ENCODE peak calls at places on chromosomes 11 and 22, in ten cellular contexts. U is MM.1S; H is pancreas; M is D721Med; S is CD4-positive, alpha-beta T cell; A is cardiac fibroblast; X is astrocyte of the cerebellum; J is stomach; G is glutamatergic neuron; V is OCI-LY7. P is an unnamed sample.

GRCh38 chr22:20146777-20147176 is 4.1 kb downstream of the CCDC188 start:
- DNase-seq in U (no peak), H (no peak), M (no peak), S (no peak), A (no peak), X (no peak), J (no peak), G (no peak), V (no peak), P (peak)

GRCh38 chr11:117825538-117826359 is 1.2 kb upstream of the FXYD2 start:
- DNase-seq in U (no peak), H (peak), M (no peak), S (no peak), A (no peak), X (no peak), J (peak), G (no peak), V (no peak), P (no peak)

GRCh38 chr11:267491-267994 is 10.7 kb upstream of the NLRP6 start:
- DNase-seq in U (peak), H (no peak), M (no peak), S (peak), A (no peak), X (no peak), J (peak), G (no peak), V (peak), P (peak)

GRCh38 chr11:110296226-110297081 is at the start of gene RDX:
- DNase-seq in U (peak), H (peak), M (peak), S (peak), A (peak), X (peak), J (peak), G (peak), V (peak), P (peak)

GRCh38 chr11:11107081-11107480 is 246.0 kb downstream of the CSNK2A3 start:
- DNase-seq in U (no peak), H (no peak), M (no peak), S (no peak), A (no peak), X (no peak), J (no peak), G (no peak), V (no peak), P (no peak)

GRCh38 chr11:2816517-2816916 is 69.1 kb downstream of the CDKN1C start:
- DNase-seq in U (no peak), H (peak), M (no peak), S (no peak), A (no peak), X (no peak), J (no peak), G (no peak), V (no peak), P (no peak)

GRCh38 chr22:30947163-30947820 is 21.3 kb downstream of the MORC2 start:
- DNase-seq in U (no peak), H (no peak), M (no peak), S (no peak), A (peak), X (no peak), J (no peak), G (peak), V (no peak), P (no peak)

GRCh38 chr11:46858920-46859531 is 12.9 kb upstream of the CKAP5 start:
- DNase-seq in U (no peak), H (no peak), M (no peak), S (no peak), A (no peak), X (no peak), J (no peak), G (no peak), V (no peak), P (no peak)

GRCh38 chr11:128503231-128503991 is 83.9 kb downstream of the ETS1 start:
- DNase-seq in U (no peak), H (no peak), M (no peak), S (peak), A (peak), X (no peak), J (no peak), G (no peak), V (no peak), P (no peak)

GRCh38 chr11:91310085-91310484 is 914.5 kb upstream of the FAT3 start:
- DNase-seq in U (no peak), H (no peak), M (no peak), S (no peak), A (no peak), X (no peak), J (no peak), G (no peak), V (no peak), P (no peak)

GRCh38 chr22:39658806-39659463 is 88.4 kb downstream of the CACNA1I start:
- DNase-seq in U (no peak), H (peak), M (no peak), S (no peak), A (no peak), X (no peak), J (no peak), G (no peak), V (no peak), P (no peak)

GRCh38 chr11:121416909-121417567 is 35.1 kb upstream of the SORL1 start:
- DNase-seq in U (no peak), H (peak), M (no peak), S (peak), A (peak), X (peak), J (peak), G (no peak), V (peak), P (peak)

GRCh38 chr22:42446151-42446550 is 13.9 kb upstream of the NFAM1 start:
- DNase-seq in U (no peak), H (no peak), M (no peak), S (no peak), A (no peak), X (no peak), J (no peak), G (no peak), V (no peak), P (no peak)

GRCh38 chr22:42440728-42441127 is 8.5 kb upstream of the NFAM1 start:
- DNase-seq in U (no peak), H (no peak), M (no peak), S (no peak), A (no peak), X (no peak), J (no peak), G (no peak), V (no peak), P (no peak)

GRCh38 chr22:42442746-42443145 is 10.5 kb upstream of the NFAM1 start:
- DNase-seq in U (no peak), H (no peak), M (no peak), S (no peak), A (no peak), X (no peak), J (no peak), G (no peak), V (no peak), P (no peak)

GRCh38 chr22:42443240-42444059 is 11.2 kb upstream of the NFAM1 start:
- DNase-seq in U (no peak), H (no peak), M (no peak), S (no peak), A (peak), X (no peak), J (no peak), G (no peak), V (peak), P (no peak)

GRCh38 chr22:42444060-42444904 is 12.1 kb upstream of the NFAM1 start:
- DNase-seq in U (peak), H (peak), M (peak), S (peak), A (peak), X (peak), J (peak), G (peak), V (peak), P (peak)
- TF ChIP-seq CTCF in U (peak), H (peak), M (peak), S (peak), A (peak), X (peak), J (peak), G (peak), V (peak), P (peak)

GRCh38 chr11:115462004-115462541 is 42.1 kb downstream of the CADM1 start:
- DNase-seq in U (no peak), H (no peak), M (no peak), S (no peak), A (no peak), X (no peak), J (no peak), G (no peak), V (no peak), P (no peak)
- TF ChIP-seq CTCF in U (no peak), H (no peak), M (no peak), S (no peak), A (no peak), X (peak), J (no peak), G (no peak), V (no peak), P (no peak)

GRCh38 chr22:32333141-32333768 is 24.4 kb upstream of the RFPL3 start:
- DNase-seq in U (no peak), H (no peak), M (no peak), S (no peak), A (no peak), X (no peak), J (peak), G (no peak), V (no peak), P (no peak)

GRCh38 chr22:32334640-32335365 is 22.9 kb upstream of the RFPL3 start:
- DNase-seq in U (no peak), H (no peak), M (no peak), S (no peak), A (no peak), X (no peak), J (peak), G (no peak), V (no peak), P (no peak)

GRCh38 chr22:32333769-32334639 is 23.7 kb upstream of the RFPL3 start:
- DNase-seq in U (no peak), H (no peak), M (no peak), S (no peak), A (no peak), X (no peak), J (no peak), G (no peak), V (no peak), P (no peak)

GRCh38 chr22:32331236-32331917 is 26.3 kb upstream of the RFPL3 start:
- DNase-seq in U (no peak), H (no peak), M (no peak), S (no peak), A (no peak), X (no peak), J (peak), G (no peak), V (no peak), P (no peak)

DNA sequence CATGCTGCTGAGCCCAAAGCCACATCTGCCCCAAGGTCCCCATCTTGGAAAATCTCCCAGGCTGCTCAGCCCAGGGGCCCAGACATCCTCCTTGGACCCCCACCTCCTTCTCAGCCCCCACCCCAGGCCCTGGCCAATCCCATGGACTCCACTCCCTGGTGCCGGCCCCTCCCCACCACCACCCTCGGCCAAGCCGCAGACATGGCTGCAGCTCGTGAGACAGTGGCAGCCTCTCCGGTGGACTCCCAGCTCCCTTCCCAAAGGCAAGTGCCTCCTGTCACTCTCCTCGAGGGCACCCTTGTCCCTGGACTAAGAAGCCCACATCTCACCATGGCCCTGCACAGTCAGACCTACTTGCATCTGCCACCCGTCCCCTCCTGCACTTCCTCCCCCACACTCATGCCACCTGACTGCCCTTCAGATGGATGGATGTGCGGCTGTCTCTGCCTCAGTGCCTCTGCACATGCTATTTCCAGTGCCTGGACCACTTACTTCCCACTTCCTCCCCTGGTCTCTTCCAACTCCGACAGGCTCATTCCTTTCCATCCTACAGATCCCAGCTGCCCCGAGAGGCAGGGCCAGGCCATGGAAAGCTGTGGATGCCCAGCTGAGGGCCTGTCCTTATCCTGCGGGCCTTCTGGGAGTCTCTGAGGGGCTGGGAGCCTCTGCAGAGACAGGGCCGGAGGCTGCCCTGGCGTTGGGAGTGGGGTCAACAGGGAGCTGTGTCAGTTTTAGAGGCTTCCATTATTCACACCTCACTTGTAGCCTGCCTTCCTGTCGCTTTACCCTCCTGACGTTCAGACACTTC is 25.5 kb upstream of the RFPL3 start:
- DNase-seq in U (no peak), H (no peak), M (no peak), S (no peak), A (no peak), X (no peak), J (peak), G (no peak), V (no peak), P (no peak)
- TF ChIP-seq CTCF in U (no peak), H (no peak), M (no peak), S (no peak), A (no peak), X (no peak), J (no peak), G (no peak), V (no peak), P (no peak)

GRCh38 chr22:48513929-48514328 is 1313.7 kb downstream of the BRD1 start:
- DNase-seq in U (no peak), H (no peak), M (no peak), S (no peak), A (no peak), X (no peak), J (no peak), G (no peak), V (no peak), P (no peak)

GRCh38 chr22:48515571-48516200 is 1312.0 kb downstream of the BRD1 start:
- DNase-seq in U (no peak), H (peak), M (no peak), S (no peak), A (no peak), X (no peak), J (no peak), G (no peak), V (no peak), P (no peak)

GRCh38 chr22:48511781-48512327 is 1315.8 kb downstream of the BRD1 start:
- DNase-seq in U (no peak), H (peak), M (no peak), S (no peak), A (no peak), X (no peak), J (no peak), G (no peak), V (no peak), P (no peak)

GRCh38 chr22:48511211-48511610 is 1316.5 kb downstream of the BRD1 start:
- DNase-seq in U (no peak), H (no peak), M (no peak), S (no peak), A (no peak), X (no peak), J (no peak), G (no peak), V (no peak), P (no peak)

GRCh38 chr22:48513446-48513845 is 1314.2 kb downstream of the BRD1 start:
- DNase-seq in U (no peak), H (no peak), M (no peak), S (no peak), A (no peak), X (no peak), J (no peak), G (no peak), V (no peak), P (no peak)
- TF ChIP-seq CTCF in U (no peak), H (no peak), M (no peak), S (no peak), A (no peak), X (no peak), J (no peak), G (no peak), V (no peak), P (no peak)

DNA sequence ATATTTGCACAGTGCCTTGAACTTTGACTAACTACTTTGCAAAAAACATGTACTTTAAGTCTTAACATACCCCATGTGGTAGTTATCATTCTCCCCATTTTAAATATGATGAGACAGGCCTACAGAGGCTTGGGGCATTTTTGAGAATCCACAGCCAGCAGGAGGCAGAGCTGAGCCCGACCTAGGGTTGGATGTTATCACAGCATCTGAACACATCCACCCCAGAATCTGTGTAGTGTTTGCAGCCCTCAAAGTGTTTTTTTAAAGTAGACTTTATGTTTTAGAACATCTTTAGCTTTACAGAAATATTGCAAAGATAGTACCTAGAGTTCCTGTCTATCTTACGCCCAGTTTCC is 17.6 kb downstream of the OTOG start:
- DNase-seq in U (no peak), H (no peak), M (no peak), S (no peak), A (no peak), X (no peak), J (no peak), G (peak), V (no peak), P (no peak)
- TF ChIP-seq CTCF in U (peak), H (no peak), M (peak), S (no peak), A (peak), X (peak), J (no peak), G (no peak), V (peak), P (no peak)

DNA sequence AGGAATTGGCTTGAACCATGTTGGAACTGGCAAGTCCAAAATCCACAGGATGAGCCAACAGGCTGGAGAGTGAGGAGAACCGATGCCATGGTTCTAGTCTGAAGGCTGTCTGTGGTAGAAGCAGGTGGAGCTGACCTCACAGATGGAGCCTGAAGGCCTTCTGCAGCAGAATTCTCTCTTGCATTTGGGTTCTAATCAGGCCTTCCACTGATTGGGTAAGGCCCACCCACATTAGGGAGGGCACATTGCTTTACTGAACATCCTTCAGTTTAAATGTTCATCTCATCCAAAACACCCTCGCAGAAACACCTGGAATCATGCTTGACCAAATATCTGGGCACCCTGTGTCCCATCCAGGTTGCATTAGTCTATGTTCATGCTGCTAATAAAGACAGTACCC is 15.7 kb downstream of the SMIM38 start:
- DNase-seq in U (no peak), H (no peak), M (no peak), S (no peak), A (no peak), X (no peak), J (no peak), G (no peak), V (no peak), P (no peak)
- TF ChIP-seq CTCF in U (no peak), H (no peak), M (no peak), S (no peak), A (no peak), X (no peak), J (no peak), G (no peak), V (no peak), P (no peak)

GRCh38 chr11:78832226-78832947 is 257.7 kb upstream of the NARS2 start:
- DNase-seq in U (no peak), H (no peak), M (no peak), S (no peak), A (peak), X (no peak), J (no peak), G (no peak), V (no peak), P (no peak)
- TF ChIP-seq CTCF in U (peak), H (no peak), M (peak), S (no peak), A (no peak), X (no peak), J (no peak), G (no peak), V (no peak), P (no peak)

GRCh38 chr11:68302256-68303054 is 9.9 kb upstream of the LRP5 start:
- DNase-seq in U (no peak), H (no peak), M (no peak), S (no peak), A (peak), X (no peak), J (no peak), G (no peak), V (no peak), P (no peak)

GRCh38 chr11:68297494-68297811 is 14.9 kb upstream of the LRP5 start:
- DNase-seq in U (no peak), H (no peak), M (no peak), S (no peak), A (no peak), X (no peak), J (no peak), G (no peak), V (no peak), P (no peak)

GRCh38 chr11:68297812-68298658 is 14.4 kb upstream of the LRP5 start:
- DNase-seq in U (peak), H (peak), M (peak), S (peak), A (peak), X (peak), J (peak), G (peak), V (peak), P (peak)

GRCh38 chr11:68298659-68299516 is 13.5 kb upstream of the LRP5 start:
- DNase-seq in U (no peak), H (no peak), M (no peak), S (no peak), A (no peak), X (no peak), J (no peak), G (no peak), V (no peak), P (no peak)

GRCh38 chr11:68300076-68300830 is 12.1 kb upstream of the LRP5 start:
- DNase-seq in U (no peak), H (no peak), M (no peak), S (no peak), A (no peak), X (no peak), J (no peak), G (no peak), V (no peak), P (no peak)
- TF ChIP-seq CTCF in U (no peak), H (no peak), M (no peak), S (no peak), A (no peak), X (no peak), J (no peak), G (no peak), V (peak), P (no peak)

P was measured in GM10248.